ENCODE peak calls at places on chromosomes 13 and 19, in nine cellular contexts. G is neuronal stem cell; I is stimulated activated CD8-positive, alpha-beta memory T cell treated with anti-CD3 and anti-CD28 coated beads, Interleukin-7, amount 100 ng/mL, for 1 hour; V is aorta; H is WERI-Rb-1; W is Ammon's horn; C is GM03348; R is T follicular helper cell; P is cardiac fibroblast. J is an unnamed sample.
A peak's percentile ranks its signal among the peaks of the same experiment; 100 is the strongest.

GRCh38 chr13:110266983-110267382 is 40.0 kb downstream of the COL4A1 start:
- DNase-seq in G (peak; percentile 58), I (no peak), V (no peak), H (no peak), W (no peak), C (no peak), R (no peak), P (no peak), J (no peak)

GRCh38 chr19:9407827-9408226 is 27.5 kb downstream of the ZNF266 start:
- DNase-seq in G (no peak), I (no peak), V (no peak), H (no peak), W (no peak), C (no peak), R (no peak), P (no peak), J (no peak)

GRCh38 chr19:45667620-45668341 is at the start of gene GIPR:
- DNase-seq in G (no peak), I (no peak), V (peak; percentile 79), H (peak; percentile 82), W (no peak), C (peak; percentile 45), R (peak; percentile 34), P (peak; percentile 31), J (peak; percentile 76)

GRCh38 chr13:26300140-26300539 is 46.2 kb downstream of the CDK8 start:
- DNase-seq in G (no peak), I (no peak), V (no peak), H (no peak), W (no peak), C (peak; percentile 41), R (no peak), P (peak; percentile 73), J (peak; percentile 6)

GRCh38 chr19:6020166-6020967 is 42.4 kb upstream of the RANBP3 start:
- DNase-seq in G (no peak), I (no peak), V (peak; percentile 51), H (no peak), W (no peak), C (no peak), R (no peak), P (no peak), J (no peak)

GRCh38 chr13:68304287-68304893 is 1074.3 kb upstream of the PCDH9 start:
- DNase-seq in G (peak; percentile 5), I (no peak), V (no peak), H (peak; percentile 6), W (peak; percentile 30), C (peak; percentile 11), R (no peak), P (peak; percentile 10), J (peak; percentile 6)

GRCh38 chr19:3363841-3364500 is 2.4 kb upstream of the NFIC start:
- DNase-seq in G (no peak), I (no peak), V (no peak), H (no peak), W (no peak), C (no peak), R (no peak), P (no peak), J (no peak)

GRCh38 chr13:80011448-80012212 is 329.3 kb downstream of the SPRY2 start:
- DNase-seq in G (no peak), I (no peak), V (no peak), H (no peak), W (peak; percentile 47), C (no peak), R (no peak), P (no peak), J (no peak)

GRCh38 chr13:29991343-29991742 is 140.9 kb upstream of the UBL3 start:
- DNase-seq in G (no peak), I (no peak), V (no peak), H (peak; percentile 54), W (no peak), C (peak; percentile 90), R (no peak), P (peak; percentile 76), J (peak; percentile 88)

GRCh38 chr19:19746286-19747213 is 13.6 kb upstream of the ZNF14 start:
- DNase-seq in G (no peak), I (no peak), V (peak; percentile 58), H (no peak), W (no peak), C (no peak), R (no peak), P (no peak), J (no peak)

GRCh38 chr19:38675611-38676010 is 28.2 kb downstream of the ACTN4 start:
- DNase-seq in G (no peak), I (no peak), V (no peak), H (no peak), W (no peak), C (no peak), R (no peak), P (no peak), J (no peak)

GRCh38 chr13:57582032-57582431 is 49.5 kb upstream of the PCDH17 start:
- DNase-seq in G (no peak), I (no peak), V (no peak), H (peak; percentile 5), W (no peak), C (peak; percentile 2), R (no peak), P (no peak), J (no peak)

GRCh38 chr13:107450931-107451330 is 764.4 kb downstream of the LIG4 start:
- DNase-seq in G (no peak), I (no peak), V (peak; percentile 85), H (no peak), W (peak; percentile 11), C (peak; percentile 8), R (no peak), P (peak; percentile 68), J (peak; percentile 86)

GRCh38 chr19:49421039-49421877 is 2.0 kb downstream of the PTH2 start:
- DNase-seq in G (peak; percentile 88), I (no peak), V (peak; percentile 88), H (no peak), W (no peak), C (peak; percentile 90), R (no peak), P (peak; percentile 61), J (peak; percentile 83)

GRCh38 chr19:43673702-43674629 is 4.0 kb upstream of the PLAUR start:
- DNase-seq in G (no peak), I (no peak), V (no peak), H (no peak), W (peak; percentile 20), C (no peak), R (no peak), P (no peak), J (no peak)

GRCh38 chr19:46691104-46691503 is 25.8 kb downstream of the PRKD2 start:
- DNase-seq in G (no peak), I (no peak), V (no peak), H (no peak), W (no peak), C (no peak), R (no peak), P (no peak), J (no peak)